ENCODE peak calls at places on chromosomes 1 and 21, in seven cellular contexts. X, H, J, A, I, S and U are unnamed samples.

GRCh38 chr1:169588112-169588511 is 1.8 kb upstream of the F5 start:
- DNase-seq in X (no peak), H (no peak), J (no peak), A (no peak), I (no peak), S (no peak), U (no peak)

GRCh38 chr1:43936470-43937151 is 3.0 kb downstream of the ARTN start:
- DNase-seq in X (no peak), H (peak; percentile 26), J (peak; percentile 51), A (no peak), I (no peak), S (no peak), U (peak; percentile 72)

GRCh38 chr1:101004666-101005065 is 20.9 kb downstream of the DPH5 start:
- DNase-seq in X (no peak), H (no peak), J (no peak), A (no peak), I (peak; percentile 33), S (peak; percentile 49), U (no peak)

GRCh38 chr21:42316891-42317290 is 1.7 kb upstream of the TFF3 start:
- DNase-seq in X (no peak), H (no peak), J (no peak), A (no peak), I (no peak), S (no peak), U (no peak)

GRCh38 chr1:235998812-235999211 is 66.1 kb downstream of the NID1 start:
- DNase-seq in X (no peak), H (no peak), J (no peak), A (peak; percentile 69), I (no peak), S (no peak), U (no peak)

GRCh38 chr1:43143441-43143888 is 28.6 kb downstream of the EBNA1BP2 start:
- DNase-seq in X (no peak), H (no peak), J (no peak), A (no peak), I (no peak), S (no peak), U (no peak)

GRCh38 chr1:8477983-8478362 is 160.1 kb downstream of the SLC45A1 start:
- DNase-seq in X (no peak), H (no peak), J (no peak), A (no peak), I (no peak), S (no peak), U (no peak)

GRCh38 chr1:7769673-7770412 is 1.3 kb upstream of the VAMP3 start:
- DNase-seq in X (no peak), H (no peak), J (no peak), A (no peak), I (no peak), S (no peak), U (no peak)

GRCh38 chr21:45581322-45581712 is 39.1 kb upstream of the SLC19A1 start:
- DNase-seq in X (no peak), H (no peak), J (no peak), A (no peak), I (no peak), S (no peak), U (no peak)

GRCh38 chr1:179709841-179710329 is 33.2 kb upstream of the FAM163A start:
- DNase-seq in X (no peak), H (peak; percentile 32), J (no peak), A (peak; percentile 27), I (peak; percentile 12), S (no peak), U (no peak)

GRCh38 chr1:22702671-22703070 is 8.0 kb upstream of the EPHB2 start:
- DNase-seq in X (no peak), H (no peak), J (no peak), A (no peak), I (no peak), S (no peak), U (no peak)

GRCh38 chr1:17112076-17112475 is 7.2 kb downstream of the PADI2 start:
- DNase-seq in X (no peak), H (no peak), J (no peak), A (no peak), I (no peak), S (no peak), U (no peak)

GRCh38 chr1:192639607-192640368 is 3.8 kb downstream of the RGS13 start:
- DNase-seq in X (no peak), H (no peak), J (no peak), A (no peak), I (no peak), S (no peak), U (peak; percentile 41)

GRCh38 chr1:14686701-14687100 is 88.2 kb downstream of the KAZN start:
- DNase-seq in X (no peak), H (no peak), J (peak; percentile 2), A (no peak), I (no peak), S (no peak), U (no peak)

GRCh38 chr1:157932082-157932481 is 61.4 kb upstream of the KIRREL1 start:
- DNase-seq in X (no peak), H (no peak), J (no peak), A (peak; percentile 4), I (peak; percentile 6), S (peak; percentile 14), U (no peak)

GRCh38 chr21:32484706-32485380 is 72.3 kb downstream of the EVA1C start:
- DNase-seq in X (no peak), H (peak; percentile 23), J (no peak), A (no peak), I (no peak), S (no peak), U (no peak)

GRCh38 chr1:119260504-119260903 is 108.1 kb upstream of the HAO2 start:
- DNase-seq in X (no peak), H (no peak), J (no peak), A (no peak), I (no peak), S (no peak), U (no peak)

GRCh38 chr1:66626261-66626660 is 92.3 kb downstream of the SGIP1 start:
- DNase-seq in X (no peak), H (no peak), J (no peak), A (no peak), I (no peak), S (no peak), U (no peak)

GRCh38 chr1:235617808-235618207 is 31.8 kb downstream of the GNG4 start:
- DNase-seq in X (no peak), H (no peak), J (no peak), A (peak; percentile 10), I (no peak), S (no peak), U (no peak)

GRCh38 chr1:50853325-50853724 is 106.7 kb downstream of the FAF1 start:
- DNase-seq in X (no peak), H (no peak), J (no peak), A (no peak), I (no peak), S (no peak), U (peak; percentile 16)

GRCh38 chr21:35473496-35473895 is 424.4 kb upstream of the RUNX1 start:
- DNase-seq in X (no peak), H (no peak), J (no peak), A (no peak), I (no peak), S (no peak), U (no peak)

GRCh38 chr1:11885922-11886321 is 27.2 kb upstream of the NPPB start:
- DNase-seq in X (no peak), H (peak; percentile 68), J (no peak), A (no peak), I (no peak), S (no peak), U (no peak)

GRCh38 chr1:3590145-3590768 is 21.1 kb downstream of the MEGF6 start:
- DNase-seq in X (no peak), H (no peak), J (no peak), A (no peak), I (no peak), S (no peak), U (no peak)

GRCh38 chr1:101566883-101567538 is 330.2 kb downstream of the S1PR1 start:
- DNase-seq in X (no peak), H (no peak), J (no peak), A (no peak), I (no peak), S (no peak), U (no peak)

GRCh38 chr1:230104395-230105244 is 37.6 kb downstream of the GALNT2 start:
- DNase-seq in X (no peak), H (peak; percentile 92), J (no peak), A (peak; percentile 95), I (peak; percentile 98), S (peak; percentile 96), U (peak; percentile 94)

GRCh38 chr1:233180626-233181364 is 114.7 kb downstream of the PCNX2 start:
- DNase-seq in X (no peak), H (no peak), J (no peak), A (no peak), I (no peak), S (no peak), U (no peak)

GRCh38 chr1:192491804-192492554 is 83.6 kb upstream of the RGS1 start:
- DNase-seq in X (no peak), H (no peak), J (no peak), A (no peak), I (peak; percentile 64), S (no peak), U (no peak)

GRCh38 chr1:15543589-15544568 is 17.2 kb downstream of the DNAJC16 start:
- DNase-seq in X (no peak), H (no peak), J (no peak), A (no peak), I (no peak), S (no peak), U (no peak)

GRCh38 chr1:58739851-58740466 is 40.1 kb upstream of the MYSM1 start:
- DNase-seq in X (peak; percentile 9), H (no peak), J (peak; percentile 44), A (no peak), I (peak; percentile 36), S (peak; percentile 36), U (peak; percentile 88)